ENCODE peak calls at places on chromosomes 1 and 21, in seven cellular contexts. One of them, this sample, is unnamed. For H3K27me3, the result is how much of the 10 kb centered on the place peaks cover.

GRCh38 chr1:77342745-77343144 is 60.9 kb downstream of the AK5 start:
- DNase-seq in tibial nerve: no peak
- DNase-seq in CD8-positive, alpha-beta T cell: no peak
- DNase-seq in GM23248: no peak
- DNase-seq in hepatocyte: no peak
- DNase-seq in tibial artery: no peak
- DNase-seq in kidney epithelial cell: no peak
- DNase-seq in this sample: no peak

GRCh38 chr1:50829010-50829958 is 130.8 kb downstream of the FAF1 start:
- DNase-seq in tibial artery: no peak
- DNase-seq in GM23248: peak
- DNase-seq in hepatocyte: no peak
- DNase-seq in kidney epithelial cell: no peak
- DNase-seq in tibial nerve: no peak
- DNase-seq in CD8-positive, alpha-beta T cell: no peak
- DNase-seq in this sample: peak

GRCh38 chr21:31873696-31874599 is 1.1 kb downstream of the HUNK start:
- DNase-seq in tibial nerve: no peak
- DNase-seq in tibial artery: no peak
- DNase-seq in CD8-positive, alpha-beta T cell: peak
- DNase-seq in GM23248: peak
- DNase-seq in kidney epithelial cell: no peak
- DNase-seq in hepatocyte: peak
- DNase-seq in this sample: no peak

GRCh38 chr1:64471218-64471719 is 1.3 kb downstream of the CACHD1 start:
- DNase-seq in CD8-positive, alpha-beta T cell: peak
- DNase-seq in tibial artery: peak
- DNase-seq in kidney epithelial cell: no peak
- DNase-seq in GM23248: peak
- DNase-seq in hepatocyte: peak
- DNase-seq in tibial nerve: no peak
- DNase-seq in this sample: peak

GRCh38 chr1:172089768-172090510 is 248.6 kb downstream of the DNM3 start:
- DNase-seq in GM23248: peak
- DNase-seq in hepatocyte: peak
- DNase-seq in kidney epithelial cell: peak
- DNase-seq in tibial artery: peak
- DNase-seq in tibial nerve: peak
- DNase-seq in CD8-positive, alpha-beta T cell: peak
- DNase-seq in this sample: peak

GRCh38 chr1:38082678-38083317 is 36.2 kb upstream of the POU3F1 start:
- DNase-seq in hepatocyte: peak
- DNase-seq in kidney epithelial cell: no peak
- DNase-seq in CD8-positive, alpha-beta T cell: no peak
- DNase-seq in tibial nerve: no peak
- DNase-seq in tibial artery: no peak
- DNase-seq in GM23248: no peak
- DNase-seq in this sample: no peak

GRCh38 chr1:237235080-237235479 is 193.1 kb downstream of the RYR2 start:
- DNase-seq in kidney epithelial cell: no peak
- DNase-seq in CD8-positive, alpha-beta T cell: no peak
- DNase-seq in tibial artery: no peak
- DNase-seq in hepatocyte: no peak
- DNase-seq in GM23248: no peak
- DNase-seq in tibial nerve: no peak
- DNase-seq in this sample: no peak

GRCh38 chr1:170581041-170581440 is 49.1 kb downstream of the GORAB start:
- DNase-seq in CD8-positive, alpha-beta T cell: no peak
- DNase-seq in tibial nerve: no peak
- DNase-seq in hepatocyte: no peak
- DNase-seq in GM23248: no peak
- DNase-seq in kidney epithelial cell: no peak
- DNase-seq in tibial artery: peak
- DNase-seq in this sample: peak

GRCh38 chr1:178017517-178017916 is 47.7 kb upstream of the SEC16B start:
- DNase-seq in tibial artery: no peak
- DNase-seq in GM23248: no peak
- DNase-seq in kidney epithelial cell: no peak
- DNase-seq in tibial nerve: no peak
- DNase-seq in CD8-positive, alpha-beta T cell: no peak
- DNase-seq in hepatocyte: no peak
- DNase-seq in this sample: no peak

GRCh38 chr1:154155282-154155681 is 409 bp upstream of the NUP210L start:
- DNase-seq in tibial nerve: no peak
- DNase-seq in hepatocyte: peak
- DNase-seq in CD8-positive, alpha-beta T cell: no peak
- DNase-seq in kidney epithelial cell: no peak
- DNase-seq in tibial artery: peak
- DNase-seq in GM23248: peak
- DNase-seq in this sample: peak

GRCh38 chr21:34630536-34631143 is 15.7 kb upstream of the RCAN1 start:
- DNase-seq in CD8-positive, alpha-beta T cell: peak
- DNase-seq in hepatocyte: peak
- DNase-seq in tibial artery: no peak
- DNase-seq in GM23248: peak
- DNase-seq in tibial nerve: no peak
- DNase-seq in kidney epithelial cell: no peak
- DNase-seq in this sample: no peak

GRCh38 chr1:3471356-3472087 is 17.1 kb downstream of the ARHGEF16 start:
- DNase-seq in CD8-positive, alpha-beta T cell: no peak
- DNase-seq in kidney epithelial cell: no peak
- DNase-seq in hepatocyte: peak
- DNase-seq in tibial artery: no peak
- DNase-seq in GM23248: peak
- DNase-seq in tibial nerve: no peak
- DNase-seq in this sample: peak

GRCh38 chr1:178945763-178946266 is 74.9 kb upstream of the ANGPTL1 start:
- DNase-seq in CD8-positive, alpha-beta T cell: no peak
- DNase-seq in hepatocyte: no peak
- DNase-seq in kidney epithelial cell: no peak
- DNase-seq in tibial nerve: no peak
- DNase-seq in tibial artery: no peak
- DNase-seq in GM23248: peak
- DNase-seq in this sample: no peak

GRCh38 chr21:45695086-45695485 is 51.6 kb downstream of the PCBP3 start:
- DNase-seq in tibial artery: no peak
- DNase-seq in GM23248: no peak
- DNase-seq in hepatocyte: no peak
- DNase-seq in kidney epithelial cell: no peak
- DNase-seq in CD8-positive, alpha-beta T cell: no peak
- DNase-seq in tibial nerve: no peak
- DNase-seq in this sample: no peak

GRCh38 chr1:201153474-201154388 is 543 bp downstream of the TMEM9 start:
- DNase-seq in kidney epithelial cell: no peak
- DNase-seq in hepatocyte: no peak
- DNase-seq in tibial nerve: peak
- DNase-seq in tibial artery: peak
- DNase-seq in CD8-positive, alpha-beta T cell: no peak
- DNase-seq in GM23248: no peak
- DNase-seq in this sample: no peak

DNA sequence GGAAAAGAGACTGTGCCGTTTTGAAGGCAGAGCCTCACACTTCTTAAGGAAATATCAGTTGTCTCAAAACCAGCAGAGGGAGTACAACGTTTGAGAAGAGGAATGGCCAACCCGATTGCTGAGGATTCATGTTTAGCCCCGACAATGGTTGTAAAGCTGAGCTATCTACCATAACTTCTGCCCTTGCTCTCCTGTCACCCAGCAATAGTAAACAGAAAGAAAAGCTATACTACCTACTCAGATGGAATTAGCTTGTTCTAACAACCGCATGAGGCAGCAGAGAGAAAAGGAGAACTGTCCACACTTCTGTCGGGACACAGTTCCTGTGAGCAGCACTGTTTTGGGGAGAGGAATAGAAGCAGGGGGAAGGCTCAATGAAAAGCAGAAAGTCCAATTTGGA is 91.2 kb downstream of the SLC45A1 start:
- DNase-seq in CD8-positive, alpha-beta T cell: no peak
- DNase-seq in kidney epithelial cell: no peak
- DNase-seq in tibial nerve: no peak
- DNase-seq in tibial artery: no peak
- DNase-seq in hepatocyte: peak
- DNase-seq in GM23248: peak
- DNase-seq in this sample: no peak
- H3K4me3 ChIP-seq in CD8-positive, alpha-beta T cell: no peak
- H3K4me3 ChIP-seq in kidney epithelial cell: no peak
- H3K4me3 ChIP-seq in tibial nerve: no peak
- H3K4me3 ChIP-seq in tibial artery: peak
- H3K4me3 ChIP-seq in hepatocyte: no peak
- H3K4me3 ChIP-seq in GM23248: peak
- H3K4me3 ChIP-seq in this sample: no peak

GRCh38 chr1:47436979-47437517 is 796 bp upstream of the FOXD2 start:
- DNase-seq in tibial nerve: no peak
- DNase-seq in tibial artery: no peak
- DNase-seq in GM23248: peak
- DNase-seq in CD8-positive, alpha-beta T cell: no peak
- DNase-seq in hepatocyte: no peak
- DNase-seq in kidney epithelial cell: no peak
- DNase-seq in this sample: no peak

GRCh38 chr1:47436304-47436978 is 1.4 kb upstream of the FOXD2 start:
- DNase-seq in kidney epithelial cell: no peak
- DNase-seq in tibial nerve: peak
- DNase-seq in CD8-positive, alpha-beta T cell: peak
- DNase-seq in tibial artery: peak
- DNase-seq in GM23248: peak
- DNase-seq in hepatocyte: peak
- DNase-seq in this sample: peak

GRCh38 chr1:47438321-47439150 is 692 bp downstream of the FOXD2 start:
- DNase-seq in GM23248: peak
- DNase-seq in CD8-positive, alpha-beta T cell: peak
- DNase-seq in tibial artery: no peak
- DNase-seq in hepatocyte: no peak
- DNase-seq in kidney epithelial cell: no peak
- DNase-seq in tibial nerve: no peak
- DNase-seq in this sample: no peak

GRCh38 chr1:47439151-47440051 is 1.6 kb downstream of the FOXD2 start:
- DNase-seq in kidney epithelial cell: no peak
- DNase-seq in tibial artery: no peak
- DNase-seq in CD8-positive, alpha-beta T cell: no peak
- DNase-seq in hepatocyte: no peak
- DNase-seq in tibial nerve: no peak
- DNase-seq in GM23248: no peak
- DNase-seq in this sample: no peak

DNA sequence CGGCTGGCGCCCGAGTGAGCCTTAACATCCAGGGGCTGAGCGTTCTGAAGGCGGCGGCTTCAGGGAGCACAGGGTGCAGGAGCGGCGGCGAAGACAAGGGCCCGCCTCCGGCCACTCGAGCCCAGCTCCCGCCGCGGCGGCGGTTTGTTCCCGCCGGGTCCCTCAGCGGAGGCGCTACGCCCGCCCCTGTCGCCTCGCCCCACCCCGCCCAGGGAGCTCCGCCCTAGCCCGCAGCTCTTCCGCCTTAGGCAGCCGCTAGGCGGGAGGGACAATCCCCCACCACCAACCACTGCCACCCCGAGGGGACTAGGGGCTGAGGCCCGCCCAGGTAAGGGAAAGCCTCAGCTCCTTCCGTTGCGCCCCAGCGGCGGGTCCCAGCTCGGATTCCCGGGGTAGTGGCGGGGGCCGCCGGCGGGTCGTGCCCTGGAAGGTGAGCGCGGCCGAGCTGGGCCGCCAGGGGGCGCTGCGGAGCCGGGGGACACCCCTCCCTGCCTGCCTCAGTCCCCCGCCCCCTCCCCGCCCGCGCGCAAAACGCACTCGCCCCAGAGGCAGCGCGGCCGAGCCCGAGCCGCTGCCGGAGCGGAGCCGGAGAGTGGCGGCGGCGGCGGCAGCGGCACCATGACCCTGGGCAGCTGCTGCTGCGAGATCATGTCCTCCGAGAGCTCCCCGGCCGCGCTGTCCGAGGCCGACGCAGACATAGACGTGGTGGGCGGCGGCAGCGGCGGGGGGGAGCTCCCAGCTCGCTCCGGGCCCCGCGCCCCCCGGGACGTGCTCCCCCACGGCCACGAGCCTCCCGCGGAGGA is at the start of gene FOXD2:
- DNase-seq in GM23248: peak
- DNase-seq in tibial nerve: peak
- DNase-seq in tibial artery: peak
- DNase-seq in CD8-positive, alpha-beta T cell: peak
- DNase-seq in hepatocyte: peak
- DNase-seq in kidney epithelial cell: no peak
- DNase-seq in this sample: peak
- H3K27me3 ChIP-seq in GM23248: under half
- H3K27me3 ChIP-seq in tibial nerve: under half
- H3K27me3 ChIP-seq in tibial artery: under half
- H3K27me3 ChIP-seq in CD8-positive, alpha-beta T cell: under half
- H3K27me3 ChIP-seq in hepatocyte: half or more
- H3K27me3 ChIP-seq in kidney epithelial cell: half or more
- H3K27me3 ChIP-seq in this sample: half or more

DNA sequence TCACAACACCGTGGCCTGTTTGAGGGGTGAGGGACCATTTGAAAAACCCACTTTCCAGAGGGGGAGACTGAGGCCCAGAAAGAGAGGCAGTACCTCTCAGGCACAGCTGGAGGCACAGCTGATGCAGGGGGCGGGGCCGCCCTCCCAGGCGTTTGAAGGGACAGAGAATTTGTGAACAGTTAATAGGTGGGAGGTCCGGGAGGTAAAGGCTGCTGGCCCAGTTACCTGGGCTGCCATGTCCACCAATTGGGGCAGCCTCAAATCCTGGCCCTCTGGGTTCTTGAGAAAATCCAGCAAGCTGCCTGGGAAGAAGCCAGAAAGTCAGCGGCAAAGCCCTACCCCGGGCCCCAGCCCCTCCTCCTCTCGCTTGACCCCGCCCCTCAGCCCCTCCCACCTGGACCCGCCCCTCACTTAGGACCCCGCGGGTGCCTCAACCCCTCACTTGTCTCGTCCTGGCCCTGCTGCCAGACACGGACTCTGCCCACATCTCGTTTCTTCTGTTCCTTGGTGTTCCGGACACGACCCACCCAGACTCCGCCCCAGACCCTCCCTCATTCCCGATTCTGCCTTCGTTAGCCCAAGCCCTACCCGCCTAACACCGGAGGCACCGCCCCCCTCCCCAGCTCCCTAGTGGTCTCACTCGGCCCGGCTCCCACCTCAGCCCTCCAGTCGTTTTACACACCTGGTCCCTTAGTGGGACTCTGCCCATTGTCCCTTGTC is 10.8 kb upstream of the AHDC1 start:
- DNase-seq in tibial artery: no peak
- DNase-seq in tibial nerve: no peak
- DNase-seq in kidney epithelial cell: no peak
- DNase-seq in GM23248: no peak
- DNase-seq in CD8-positive, alpha-beta T cell: no peak
- DNase-seq in hepatocyte: no peak
- DNase-seq in this sample: no peak
- H3K4me3 ChIP-seq in tibial artery: no peak
- H3K4me3 ChIP-seq in tibial nerve: no peak
- H3K4me3 ChIP-seq in kidney epithelial cell: no peak
- H3K4me3 ChIP-seq in GM23248: no peak
- H3K4me3 ChIP-seq in CD8-positive, alpha-beta T cell: no peak
- H3K4me3 ChIP-seq in hepatocyte: no peak
- H3K4me3 ChIP-seq in this sample: no peak

DNA sequence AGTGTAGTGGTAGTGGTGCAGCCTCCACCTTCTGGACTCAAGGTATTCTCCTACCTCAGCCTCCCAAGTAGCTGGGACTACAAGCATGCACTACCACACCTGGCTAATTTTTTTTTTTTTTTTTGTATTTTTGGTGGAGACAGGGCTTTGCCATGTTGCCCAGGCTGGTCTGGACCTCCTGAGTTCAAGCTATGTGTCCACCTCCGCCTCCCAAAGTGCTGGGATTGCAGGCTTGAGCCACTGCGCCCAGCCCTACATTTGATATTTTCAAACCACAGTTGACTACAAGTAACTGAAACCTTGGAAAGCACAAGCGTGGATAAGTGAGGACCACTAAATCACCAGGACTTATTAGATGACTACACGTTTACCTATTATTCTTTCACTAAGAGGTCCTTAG is 10.0 kb upstream of the PDPN start:
- DNase-seq in tibial artery: no peak
- DNase-seq in CD8-positive, alpha-beta T cell: no peak
- DNase-seq in tibial nerve: no peak
- DNase-seq in GM23248: no peak
- DNase-seq in hepatocyte: no peak
- DNase-seq in kidney epithelial cell: no peak
- DNase-seq in this sample: no peak
- H3K27me3 ChIP-seq in tibial artery: under half
- H3K27me3 ChIP-seq in CD8-positive, alpha-beta T cell: under half
- H3K27me3 ChIP-seq in tibial nerve: under half
- H3K27me3 ChIP-seq in GM23248: under half
- H3K27me3 ChIP-seq in hepatocyte: under half
- H3K27me3 ChIP-seq in kidney epithelial cell: under half
- H3K27me3 ChIP-seq in this sample: under half